ENCODE peak calls at places on chromosomes 4 and X, in ten cellular contexts. One of them, this sample, is unnamed.

GRCh38 chr4:106316773-106317409 is 541 bp downstream of the AIMP1 start:
- DNase-seq in AG09309: no peak
- DNase-seq in fibroblast of mammary gland: peak; percentile 11
- DNase-seq in HFF-Myc: no peak
- DNase-seq in endothelial cell of umbilical vein: no peak
- DNase-seq in cardiac muscle cell: peak; percentile 14
- DNase-seq in CD8-positive, alpha-beta T cell: no peak
- DNase-seq in psoas muscle: no peak
- DNase-seq in sigmoid colon: no peak
- DNase-seq in brain microvascular endothelial cell: peak; percentile 3
- DNase-seq in this sample: no peak

GRCh38 chrX:150898343-150899190 is at the start of gene CD99L2:
- DNase-seq in AG09309: peak; percentile 34
- DNase-seq in fibroblast of mammary gland: peak; percentile 75
- DNase-seq in HFF-Myc: peak; percentile 19
- DNase-seq in endothelial cell of umbilical vein: peak; percentile 80
- DNase-seq in cardiac muscle cell: peak; percentile 89
- DNase-seq in CD8-positive, alpha-beta T cell: peak; percentile 84
- DNase-seq in psoas muscle: peak; percentile 91
- DNase-seq in sigmoid colon: peak; percentile 92
- DNase-seq in brain microvascular endothelial cell: peak; percentile 66
- DNase-seq in this sample: peak; percentile 49

GRCh38 chr4:176791591-176792347 is 953 bp downstream of the VEGFC start:
- DNase-seq in AG09309: no peak
- DNase-seq in fibroblast of mammary gland: peak; percentile 63
- DNase-seq in HFF-Myc: no peak
- DNase-seq in endothelial cell of umbilical vein: peak; percentile 72
- DNase-seq in cardiac muscle cell: peak; percentile 60
- DNase-seq in CD8-positive, alpha-beta T cell: no peak
- DNase-seq in psoas muscle: peak; percentile 35
- DNase-seq in sigmoid colon: peak; percentile 62
- DNase-seq in brain microvascular endothelial cell: no peak
- DNase-seq in this sample: no peak

GRCh38 chr4:159552979-159553768 is 450.3 kb downstream of the RAPGEF2 start:
- DNase-seq in AG09309: no peak
- DNase-seq in fibroblast of mammary gland: no peak
- DNase-seq in HFF-Myc: no peak
- DNase-seq in endothelial cell of umbilical vein: no peak
- DNase-seq in cardiac muscle cell: no peak
- DNase-seq in CD8-positive, alpha-beta T cell: no peak
- DNase-seq in psoas muscle: no peak
- DNase-seq in sigmoid colon: no peak
- DNase-seq in brain microvascular endothelial cell: no peak
- DNase-seq in this sample: no peak

GRCh38 chr4:184430163-184430562 is 44.2 kb downstream of the IRF2 start:
- DNase-seq in AG09309: no peak
- DNase-seq in fibroblast of mammary gland: no peak
- DNase-seq in HFF-Myc: no peak
- DNase-seq in endothelial cell of umbilical vein: no peak
- DNase-seq in cardiac muscle cell: no peak
- DNase-seq in CD8-positive, alpha-beta T cell: no peak
- DNase-seq in psoas muscle: no peak
- DNase-seq in sigmoid colon: no peak
- DNase-seq in brain microvascular endothelial cell: no peak
- DNase-seq in this sample: no peak

GRCh38 chrX:54181196-54181953 is 1.7 kb downstream of the FAM120C start:
- DNase-seq in AG09309: no peak
- DNase-seq in fibroblast of mammary gland: peak; percentile 16
- DNase-seq in HFF-Myc: no peak
- DNase-seq in endothelial cell of umbilical vein: peak; percentile 18
- DNase-seq in cardiac muscle cell: no peak
- DNase-seq in CD8-positive, alpha-beta T cell: no peak
- DNase-seq in psoas muscle: no peak
- DNase-seq in sigmoid colon: no peak
- DNase-seq in brain microvascular endothelial cell: no peak
- DNase-seq in this sample: peak; percentile 53

GRCh38 chrX:1468250-1468772 is 15.6 kb upstream of the ASMTL start:
- DNase-seq in AG09309: peak; percentile 31
- DNase-seq in fibroblast of mammary gland: peak; percentile 27
- DNase-seq in HFF-Myc: no peak
- DNase-seq in endothelial cell of umbilical vein: no peak
- DNase-seq in cardiac muscle cell: no peak
- DNase-seq in CD8-positive, alpha-beta T cell: peak; percentile 65
- DNase-seq in psoas muscle: no peak
- DNase-seq in sigmoid colon: peak; percentile 53
- DNase-seq in brain microvascular endothelial cell: no peak
- DNase-seq in this sample: no peak

GRCh38 chr4:189364032-189364449 is 576.6 kb upstream of the FRG1 start:
- DNase-seq in AG09309: no peak
- DNase-seq in fibroblast of mammary gland: no peak
- DNase-seq in HFF-Myc: no peak
- DNase-seq in endothelial cell of umbilical vein: no peak
- DNase-seq in cardiac muscle cell: no peak
- DNase-seq in CD8-positive, alpha-beta T cell: no peak
- DNase-seq in psoas muscle: no peak
- DNase-seq in sigmoid colon: no peak
- DNase-seq in brain microvascular endothelial cell: no peak
- DNase-seq in this sample: no peak

GRCh38 chr4:63296773-63297172 is 1112.5 kb downstream of the TECRL start:
- DNase-seq in AG09309: no peak
- DNase-seq in fibroblast of mammary gland: no peak
- DNase-seq in HFF-Myc: no peak
- DNase-seq in endothelial cell of umbilical vein: no peak
- DNase-seq in cardiac muscle cell: peak; percentile 48
- DNase-seq in CD8-positive, alpha-beta T cell: no peak
- DNase-seq in psoas muscle: no peak
- DNase-seq in sigmoid colon: no peak
- DNase-seq in brain microvascular endothelial cell: no peak
- DNase-seq in this sample: no peak

GRCh38 chrX:21656587-21657317 is 1.4 kb downstream of the KLHL34 start:
- DNase-seq in AG09309: no peak
- DNase-seq in fibroblast of mammary gland: no peak
- DNase-seq in HFF-Myc: no peak
- DNase-seq in endothelial cell of umbilical vein: no peak
- DNase-seq in cardiac muscle cell: no peak
- DNase-seq in CD8-positive, alpha-beta T cell: no peak
- DNase-seq in psoas muscle: no peak
- DNase-seq in sigmoid colon: no peak
- DNase-seq in brain microvascular endothelial cell: no peak
- DNase-seq in this sample: no peak

GRCh38 chrX:21658152-21658737 is at the start of gene KLHL34:
- DNase-seq in AG09309: no peak
- DNase-seq in fibroblast of mammary gland: no peak
- DNase-seq in HFF-Myc: no peak
- DNase-seq in endothelial cell of umbilical vein: no peak
- DNase-seq in cardiac muscle cell: peak; percentile 13
- DNase-seq in CD8-positive, alpha-beta T cell: no peak
- DNase-seq in psoas muscle: peak; percentile 44
- DNase-seq in sigmoid colon: no peak
- DNase-seq in brain microvascular endothelial cell: no peak
- DNase-seq in this sample: no peak

GRCh38 chrX:21659320-21659719 is 1.2 kb upstream of the KLHL34 start:
- DNase-seq in AG09309: no peak
- DNase-seq in fibroblast of mammary gland: no peak
- DNase-seq in HFF-Myc: no peak
- DNase-seq in endothelial cell of umbilical vein: no peak
- DNase-seq in cardiac muscle cell: no peak
- DNase-seq in CD8-positive, alpha-beta T cell: no peak
- DNase-seq in psoas muscle: no peak
- DNase-seq in sigmoid colon: no peak
- DNase-seq in brain microvascular endothelial cell: no peak
- DNase-seq in this sample: no peak

GRCh38 chrX:21657318-21658151 is 595 bp downstream of the KLHL34 start:
- DNase-seq in AG09309: no peak
- DNase-seq in fibroblast of mammary gland: no peak
- DNase-seq in HFF-Myc: no peak
- DNase-seq in endothelial cell of umbilical vein: no peak
- DNase-seq in cardiac muscle cell: no peak
- DNase-seq in CD8-positive, alpha-beta T cell: no peak
- DNase-seq in psoas muscle: peak; percentile 10
- DNase-seq in sigmoid colon: no peak
- DNase-seq in brain microvascular endothelial cell: no peak
- DNase-seq in this sample: no peak

GRCh38 chrX:21658746-21659145 is 616 bp upstream of the KLHL34 start:
- DNase-seq in AG09309: no peak
- DNase-seq in fibroblast of mammary gland: no peak
- DNase-seq in HFF-Myc: no peak
- DNase-seq in endothelial cell of umbilical vein: no peak
- DNase-seq in cardiac muscle cell: no peak
- DNase-seq in CD8-positive, alpha-beta T cell: no peak
- DNase-seq in psoas muscle: peak; percentile 27
- DNase-seq in sigmoid colon: no peak
- DNase-seq in brain microvascular endothelial cell: no peak
- DNase-seq in this sample: no peak
- H3K4me3 ChIP-seq in AG09309: no peak overlapping the region
- H3K4me3 ChIP-seq in fibroblast of mammary gland: no peak overlapping the region
- H3K4me3 ChIP-seq in HFF-Myc: no peak overlapping the region
- H3K4me3 ChIP-seq in endothelial cell of umbilical vein: no peak overlapping the region
- H3K4me3 ChIP-seq in cardiac muscle cell: peak overlapping the region; percentile 14
- H3K4me3 ChIP-seq in CD8-positive, alpha-beta T cell: peak overlapping the region; percentile 49
- H3K4me3 ChIP-seq in psoas muscle: peak overlapping the region; percentile 65
- H3K4me3 ChIP-seq in sigmoid colon: peak overlapping the region; percentile 25
- H3K4me3 ChIP-seq in brain microvascular endothelial cell: peak overlapping the region; percentile 30
- H3K4me3 ChIP-seq in this sample: peak overlapping the region; percentile 18

DNA sequence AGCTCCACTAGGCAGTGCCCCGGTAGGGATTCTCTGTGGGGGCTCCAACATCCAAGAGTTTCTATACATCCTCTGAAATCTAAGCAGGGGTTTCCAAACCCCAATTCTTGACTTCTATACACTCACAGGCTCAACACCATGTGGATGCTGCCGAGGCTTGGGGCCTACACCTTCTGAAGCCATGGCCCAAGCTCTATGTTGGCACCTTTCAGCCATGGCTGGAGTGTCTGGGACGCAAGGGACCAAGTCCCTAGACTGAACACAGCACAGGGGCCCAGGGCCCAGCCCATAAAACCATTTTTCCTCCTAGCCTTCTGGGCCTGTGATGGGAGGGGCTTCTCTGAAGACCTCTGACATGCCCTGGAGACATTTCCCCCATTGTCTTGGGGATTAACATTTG is 511.8 kb downstream of the TRAM1L1 start:
- DNase-seq in AG09309: no peak
- DNase-seq in fibroblast of mammary gland: no peak
- DNase-seq in HFF-Myc: no peak
- DNase-seq in endothelial cell of umbilical vein: no peak
- DNase-seq in cardiac muscle cell: no peak
- DNase-seq in CD8-positive, alpha-beta T cell: no peak
- DNase-seq in psoas muscle: no peak
- DNase-seq in sigmoid colon: no peak
- DNase-seq in brain microvascular endothelial cell: no peak
- DNase-seq in this sample: no peak
- H3K4me3 ChIP-seq in AG09309: no peak overlapping the region
- H3K4me3 ChIP-seq in fibroblast of mammary gland: no peak overlapping the region
- H3K4me3 ChIP-seq in HFF-Myc: no peak overlapping the region
- H3K4me3 ChIP-seq in endothelial cell of umbilical vein: no peak overlapping the region
- H3K4me3 ChIP-seq in cardiac muscle cell: no peak overlapping the region
- H3K4me3 ChIP-seq in CD8-positive, alpha-beta T cell: no peak overlapping the region
- H3K4me3 ChIP-seq in psoas muscle: no peak overlapping the region
- H3K4me3 ChIP-seq in sigmoid colon: no peak overlapping the region
- H3K4me3 ChIP-seq in brain microvascular endothelial cell: no peak overlapping the region
- H3K4me3 ChIP-seq in this sample: no peak overlapping the region

DNA sequence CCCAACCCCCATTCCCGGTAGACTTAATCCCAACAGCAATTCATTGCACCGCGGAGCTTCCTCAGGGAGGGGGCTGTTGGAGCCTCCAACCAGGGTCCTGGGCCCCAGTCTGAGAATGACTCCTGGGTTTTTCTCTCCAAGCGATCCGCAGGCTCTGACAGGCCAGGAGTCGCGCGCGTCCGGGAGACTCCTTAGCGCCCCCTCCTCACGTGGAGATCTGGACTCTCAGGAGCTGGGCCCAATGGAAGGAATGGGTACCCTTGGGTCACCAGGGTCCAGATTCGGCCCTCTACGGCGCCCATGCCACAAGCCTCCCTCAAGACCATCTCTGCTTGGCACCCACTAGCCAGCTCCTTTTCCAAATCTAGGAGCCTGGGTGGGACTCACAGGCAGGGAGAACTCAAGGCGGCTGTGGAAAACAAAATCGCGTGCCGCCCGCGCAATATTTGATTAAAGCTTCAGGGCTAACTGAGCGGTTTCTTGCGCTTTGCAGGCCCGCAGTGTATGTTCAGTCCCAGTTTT is 7.1 kb downstream of the HAND2 start:
- DNase-seq in AG09309: no peak
- DNase-seq in fibroblast of mammary gland: peak; percentile 38
- DNase-seq in HFF-Myc: no peak
- DNase-seq in endothelial cell of umbilical vein: no peak
- DNase-seq in cardiac muscle cell: no peak
- DNase-seq in CD8-positive, alpha-beta T cell: no peak
- DNase-seq in psoas muscle: no peak
- DNase-seq in sigmoid colon: no peak
- DNase-seq in brain microvascular endothelial cell: no peak
- DNase-seq in this sample: no peak
- H3K4me3 ChIP-seq in AG09309: peak overlapping the region; percentile 50
- H3K4me3 ChIP-seq in fibroblast of mammary gland: peak overlapping the region; percentile 65
- H3K4me3 ChIP-seq in HFF-Myc: peak overlapping the region; percentile 49
- H3K4me3 ChIP-seq in endothelial cell of umbilical vein: no peak overlapping the region
- H3K4me3 ChIP-seq in cardiac muscle cell: peak overlapping the region; percentile 96
- H3K4me3 ChIP-seq in CD8-positive, alpha-beta T cell: no peak overlapping the region
- H3K4me3 ChIP-seq in psoas muscle: peak overlapping the region; percentile 65
- H3K4me3 ChIP-seq in sigmoid colon: peak overlapping the region; percentile 94
- H3K4me3 ChIP-seq in brain microvascular endothelial cell: peak overlapping the region; percentile 47
- H3K4me3 ChIP-seq in this sample: peak overlapping the region; percentile 57

GRCh38 chrX:104469771-104470170 is 96.2 kb upstream of the IL1RAPL2 start:
- DNase-seq in AG09309: no peak
- DNase-seq in fibroblast of mammary gland: no peak
- DNase-seq in HFF-Myc: no peak
- DNase-seq in endothelial cell of umbilical vein: no peak
- DNase-seq in cardiac muscle cell: no peak
- DNase-seq in CD8-positive, alpha-beta T cell: no peak
- DNase-seq in psoas muscle: no peak
- DNase-seq in sigmoid colon: no peak
- DNase-seq in brain microvascular endothelial cell: no peak
- DNase-seq in this sample: no peak
- H3K4me3 ChIP-seq in AG09309: no peak overlapping the region
- H3K4me3 ChIP-seq in fibroblast of mammary gland: no peak overlapping the region
- H3K4me3 ChIP-seq in HFF-Myc: no peak overlapping the region
- H3K4me3 ChIP-seq in endothelial cell of umbilical vein: no peak overlapping the region
- H3K4me3 ChIP-seq in cardiac muscle cell: no peak overlapping the region
- H3K4me3 ChIP-seq in CD8-positive, alpha-beta T cell: no peak overlapping the region
- H3K4me3 ChIP-seq in psoas muscle: no peak overlapping the region
- H3K4me3 ChIP-seq in sigmoid colon: no peak overlapping the region
- H3K4me3 ChIP-seq in brain microvascular endothelial cell: no peak overlapping the region
- H3K4me3 ChIP-seq in this sample: no peak overlapping the region